ENCODE peak calls at places on chromosomes 3 and 15, in eight cellular contexts. V is Jurkat, Clone E6-1; K is BE2C; W is transverse colon; D is stomach; J is breast epithelium; M is adrenal gland; C is fibroblast of pulmonary artery. S is an unnamed sample.

GRCh38 chr3:58691997-58692396 is 25.4 kb upstream of the FAM3D start:
- DNase-seq in C (peak), D (no peak), W (no peak), J (no peak), M (no peak), K (no peak), V (peak), S (no peak)

GRCh38 chr15:70524470-70524869 is 238.9 kb downstream of the UACA start:
- DNase-seq in J (no peak), M (no peak), D (peak), W (no peak), K (no peak), C (no peak), V (no peak), S (no peak)

GRCh38 chr15:68209735-68210408 is 4.7 kb upstream of the CALML4 start:
- DNase-seq in C (no peak), V (no peak), M (no peak), D (no peak), J (peak), K (no peak), W (no peak), S (no peak)

GRCh38 chr15:68450192-68450591 is 18.2 kb upstream of the ITGA11 start:
- DNase-seq in D (no peak), K (no peak), W (no peak), C (no peak), M (no peak), J (no peak), V (no peak), S (no peak)

GRCh38 chr3:29447946-29448632 is 167.2 kb downstream of the RBMS3 start:
- DNase-seq in M (no peak), J (no peak), D (no peak), W (no peak), V (no peak), C (no peak), K (no peak), S (no peak)

GRCh38 chr15:48370460-48370859 is 39.2 kb downstream of the DUT start:
- DNase-seq in M (no peak), J (no peak), C (peak), K (no peak), D (no peak), W (no peak), V (no peak), S (no peak)

GRCh38 chr15:96503276-96503675 is 172.8 kb downstream of the NR2F2 start:
- DNase-seq in K (no peak), D (no peak), V (no peak), C (no peak), J (no peak), M (no peak), W (no peak), S (no peak)

GRCh38 chr3:128559486-128560225 is 66.7 kb upstream of the GATA2 start:
- DNase-seq in J (no peak), C (no peak), D (peak), M (no peak), W (no peak), K (no peak), V (peak), S (no peak)

GRCh38 chr15:50315814-50316630 is 39.0 kb downstream of the GABPB1 start:
- DNase-seq in K (no peak), D (no peak), V (peak), J (no peak), C (peak), M (no peak), W (no peak), S (no peak)

GRCh38 chr3:117238805-117239204 is 529.2 kb downstream of the TUSC7 start:
- DNase-seq in C (no peak), D (no peak), V (no peak), M (no peak), J (no peak), W (no peak), K (peak), S (no peak)

GRCh38 chr3:10822708-10823515 is 6.9 kb downstream of the SLC6A11 start:
- DNase-seq in K (no peak), C (no peak), M (no peak), V (no peak), D (no peak), W (no peak), J (no peak), S (no peak)

GRCh38 chr3:120642368-120642948 is 39.6 kb downstream of the HGD start:
- DNase-seq in V (peak), J (no peak), M (no peak), D (no peak), C (peak), W (no peak), K (peak), S (no peak)

GRCh38 chr3:158355623-158356588 is 215.1 kb upstream of the MLF1 start:
- DNase-seq in W (no peak), K (no peak), C (no peak), D (no peak), M (no peak), V (no peak), J (no peak), S (no peak)

GRCh38 chr3:8341853-8342252 is 159.8 kb upstream of the LMCD1 start:
- DNase-seq in M (no peak), K (peak), J (no peak), V (no peak), W (no peak), D (no peak), C (no peak), S (peak)

GRCh38 chr3:196335004-196335403 is 3.2 kb downstream of the TM4SF19 start:
- DNase-seq in C (no peak), K (no peak), D (no peak), J (no peak), V (no peak), M (no peak), W (no peak), S (no peak)

GRCh38 chr3:196339044-196339443 is 856 bp upstream of the TM4SF19 start:
- DNase-seq in V (no peak), M (no peak), W (no peak), C (no peak), J (no peak), K (no peak), D (no peak), S (peak)

GRCh38 chr3:196336319-196337145 is 1.7 kb downstream of the TM4SF19 start:
- DNase-seq in K (no peak), V (no peak), W (no peak), D (no peak), J (no peak), M (no peak), C (no peak), S (no peak)

GRCh38 chr3:196332168-196332567 is 6.0 kb downstream of the TM4SF19 start:
- DNase-seq in J (no peak), W (no peak), V (no peak), M (no peak), C (no peak), D (no peak), K (no peak), S (no peak)

GRCh38 chr3:196335469-196335868 is 2.7 kb downstream of the TM4SF19 start:
- DNase-seq in D (no peak), K (no peak), V (no peak), W (no peak), C (no peak), J (no peak), M (no peak), S (peak)
- H3K4me3 ChIP-seq in D (no peak), K (no peak), V (no peak), W (no peak), C (no peak), J (no peak), M (no peak), S (no peak)

DNA sequence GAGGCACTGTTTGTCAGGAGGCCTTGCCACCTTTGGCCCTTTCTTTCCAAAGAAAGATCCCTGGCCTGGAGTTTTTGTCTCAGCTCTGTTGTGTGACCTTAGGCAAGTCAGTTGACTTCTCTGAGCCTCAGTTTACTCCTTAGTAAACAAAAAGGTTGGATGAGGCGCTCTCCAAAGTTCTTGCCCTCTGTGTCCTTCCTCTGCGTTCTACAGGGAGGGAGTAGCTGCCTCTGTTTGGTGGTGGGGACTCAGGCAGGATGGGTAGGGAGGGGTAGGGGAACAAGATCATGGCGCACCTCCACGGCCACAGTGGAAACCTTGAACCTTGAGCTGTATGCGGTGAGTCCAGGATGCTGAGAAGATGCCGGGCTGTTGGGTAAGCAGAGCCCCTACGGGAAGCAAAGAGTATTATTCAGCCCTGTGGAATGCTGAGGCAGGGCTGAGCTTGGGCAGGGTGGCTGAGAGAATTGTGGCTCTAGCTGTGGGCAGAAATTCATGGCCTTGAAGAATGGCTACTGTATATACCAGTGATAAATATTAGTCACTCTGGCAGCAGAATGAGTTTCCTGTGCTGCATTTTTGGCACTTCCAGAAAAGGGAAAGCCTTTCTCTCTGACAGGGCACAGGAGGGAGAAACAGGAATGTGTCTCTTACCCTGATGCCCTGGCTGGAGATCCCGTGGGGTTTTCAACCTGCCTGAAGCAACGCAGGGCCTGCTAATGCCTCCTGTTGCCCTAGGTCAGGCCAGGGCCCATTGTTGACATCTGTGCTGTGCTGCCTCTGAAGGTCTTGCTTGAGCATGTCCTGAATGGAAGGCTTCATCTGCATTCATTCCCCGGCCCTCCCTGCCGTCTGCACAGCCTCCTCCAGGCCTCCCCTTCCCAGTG is 39.9 kb downstream of the SMAD3 start:
- DNase-seq in C (peak), J (no peak), W (peak), D (peak), K (no peak), M (peak), V (no peak), S (no peak)
- H3K4me3 ChIP-seq in C (no peak), J (no peak), W (no peak), D (no peak), K (no peak), M (no peak), V (no peak), S (no peak)

DNA sequence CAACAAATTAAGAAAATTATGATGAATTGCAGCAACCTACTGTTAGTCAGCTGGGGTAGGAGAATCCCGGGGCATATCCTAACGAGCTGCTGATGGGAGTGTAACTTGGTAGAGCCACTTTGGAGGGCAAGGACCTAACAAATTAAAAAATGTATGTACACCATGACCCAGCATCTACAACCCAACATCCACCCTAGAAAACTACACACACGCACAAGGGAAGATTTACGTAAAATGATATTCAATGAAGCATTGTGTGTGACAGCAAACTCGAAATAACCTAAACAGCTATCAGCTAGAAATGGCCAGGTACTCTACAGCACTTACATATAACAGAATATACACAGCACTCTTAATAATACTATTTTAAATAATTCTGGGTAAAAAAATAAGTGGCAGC is 1.8 kb downstream of the BCL2A1 start:
- DNase-seq in D (no peak), W (no peak), C (no peak), M (no peak), V (no peak), K (no peak), J (no peak), S (no peak)
- H3K4me3 ChIP-seq in D (no peak), W (no peak), C (no peak), M (no peak), V (no peak), K (no peak), J (no peak), S (no peak)

GRCh38 chr15:43144512-43144911 is 11.1 kb downstream of the TMEM62 start:
- DNase-seq in J (no peak), K (no peak), M (no peak), D (no peak), W (no peak), V (peak), C (no peak), S (no peak)
- H3K4me3 ChIP-seq in J (no peak), K (no peak), M (no peak), D (no peak), W (no peak), V (no peak), C (no peak), S (no peak)

DNA sequence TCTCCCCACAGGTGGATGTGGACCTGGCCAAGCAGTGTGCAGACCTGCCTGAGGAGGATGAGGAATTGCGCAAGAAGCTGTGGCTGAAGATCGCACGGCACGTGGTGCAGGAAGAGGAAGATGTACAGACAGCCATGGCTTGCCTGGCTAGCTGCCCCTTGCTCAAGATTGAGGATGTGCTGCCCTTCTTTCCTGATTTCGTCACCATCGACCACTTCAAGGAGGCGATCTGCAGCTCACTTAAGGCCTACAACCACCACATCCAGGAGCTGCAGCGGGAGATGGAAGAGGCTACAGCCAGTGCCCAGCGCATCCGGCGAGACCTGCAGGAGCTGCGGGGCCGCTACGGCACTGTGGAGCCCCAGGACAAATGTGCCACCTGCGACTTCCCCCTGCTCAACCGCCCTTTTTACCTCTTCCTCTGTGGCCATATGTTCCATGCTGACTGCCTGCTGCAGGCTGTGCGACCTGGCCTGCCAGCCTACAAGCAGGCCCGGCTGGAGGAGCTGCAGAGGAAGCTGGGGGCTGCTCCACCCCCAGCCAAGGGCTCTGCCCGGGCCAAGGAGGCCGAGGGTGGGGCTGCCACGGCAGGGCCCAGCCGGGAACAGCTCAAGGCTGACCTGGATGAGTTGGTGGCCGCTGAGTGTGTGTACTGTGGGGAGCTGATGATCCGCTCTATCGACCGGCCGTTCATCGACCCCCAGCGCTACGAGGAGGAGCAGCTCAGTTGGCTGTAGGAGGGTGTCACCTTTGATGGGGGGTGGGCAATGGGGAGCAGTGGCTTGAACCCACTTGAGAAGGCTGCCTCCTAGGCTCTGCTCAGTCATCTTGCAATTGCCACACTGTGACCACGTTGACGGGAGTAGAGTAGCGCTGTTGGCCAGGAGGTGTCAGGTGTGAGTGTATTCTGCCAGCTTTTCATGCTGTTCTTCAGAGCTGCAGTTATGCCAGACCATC is 8.6 kb downstream of the VPS18 start:
- DNase-seq in C (peak), M (peak), V (peak), J (no peak), K (no peak), D (no peak), W (no peak), S (peak)
- H3K4me3 ChIP-seq in C (no peak), M (no peak), V (peak), J (no peak), K (no peak), D (no peak), W (no peak), S (no peak)

DNA sequence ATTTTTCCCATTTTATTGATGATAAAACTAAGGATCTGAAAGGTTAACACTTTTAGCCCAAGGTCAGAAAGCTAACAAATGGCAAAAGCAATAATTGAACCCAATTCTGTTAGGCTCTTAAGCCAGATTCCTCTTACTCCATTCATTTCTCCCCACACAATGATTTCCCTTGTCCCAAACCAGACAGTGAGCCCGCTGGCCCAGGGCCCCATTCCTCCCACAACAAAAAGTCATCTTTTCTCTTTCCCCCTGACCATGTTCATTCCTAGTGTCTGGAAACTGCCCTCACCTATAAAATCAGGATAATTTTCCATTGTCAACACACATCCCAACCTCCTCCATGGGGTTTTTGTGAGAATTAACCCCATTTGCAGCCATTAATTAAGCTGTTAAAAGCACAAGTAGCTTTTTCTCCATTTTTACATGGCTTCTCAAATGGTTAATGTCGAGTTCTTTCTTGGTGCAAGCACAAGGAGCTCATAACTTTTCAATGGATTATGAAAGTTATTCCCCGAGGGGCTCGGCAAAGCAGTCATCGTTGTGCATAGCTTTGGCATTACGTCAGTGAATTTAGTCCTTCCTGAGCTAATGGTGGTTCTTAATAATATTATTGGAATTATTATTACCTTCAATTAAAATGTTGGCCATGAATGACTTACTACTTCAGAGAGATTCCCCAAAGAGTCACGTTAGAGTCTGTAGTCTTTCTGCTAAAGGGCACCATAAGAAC is 151.0 kb upstream of the WNT5A start:
- DNase-seq in M (no peak), K (no peak), W (no peak), D (no peak), V (no peak), C (no peak), J (no peak), S (no peak)
- H3K4me3 ChIP-seq in M (no peak), K (no peak), W (no peak), D (no peak), V (no peak), C (no peak), J (no peak), S (no peak)

GRCh38 chr3:136653628-136654027 is 98.5 kb downstream of the STAG1 start:
- DNase-seq in D (no peak), C (no peak), M (no peak), J (no peak), W (no peak), V (no peak), K (no peak), S (no peak)
- H3K4me3 ChIP-seq in D (no peak), C (no peak), M (no peak), J (no peak), W (no peak), V (no peak), K (no peak), S (no peak)

GRCh38 chr3:184372911-184373310 is 5.1 kb downstream of the THPO start:
- DNase-seq in J (no peak), D (no peak), K (no peak), W (no peak), C (no peak), M (no peak), V (no peak), S (peak)
- H3K4me3 ChIP-seq in J (no peak), D (no peak), K (no peak), W (no peak), C (no peak), M (no peak), V (no peak), S (no peak)